ENCODE peak calls at places on chromosomes 3 and 15, in eight cellular contexts. U, H, G, K, F, Q, V and O are unnamed samples.
A peak's percentile ranks its signal among the peaks of the same experiment; 100 is the strongest.

GRCh38 chr3:171556133-171556532 is 95.9 kb upstream of the TNIK start:
- DNase-seq in K (peak; percentile 18), G (no peak), Q (no peak), U (peak; percentile 38), F (no peak), H (no peak), V (no peak), O (no peak)

GRCh38 chr15:72365844-72366243 is 10.0 kb downstream of the HEXA start:
- DNase-seq in H (no peak), G (no peak), U (no peak), V (no peak), Q (no peak), K (no peak), F (no peak), O (no peak)

GRCh38 chr15:66356069-66356358 is 471 bp downstream of the TIPIN start:
- DNase-seq in K (no peak), V (no peak), U (no peak), G (no peak), Q (no peak), H (no peak), F (no peak), O (peak; percentile 10)

GRCh38 chr15:92611995-92612745 is 43.4 kb downstream of the FAM174B start:
- DNase-seq in F (no peak), G (no peak), U (no peak), V (no peak), K (peak; percentile 61), Q (no peak), H (no peak), O (no peak)

GRCh38 chr15:56811586-56811985 is 78.3 kb upstream of the ZNF280D start:
- DNase-seq in U (no peak), F (no peak), V (no peak), G (no peak), H (no peak), Q (no peak), K (no peak), O (no peak)

GRCh38 chr3:45210308-45211038 is 15.6 kb downstream of the TMEM158 start:
- DNase-seq in Q (no peak), H (peak; percentile 93), U (peak; percentile 83), G (peak; percentile 80), K (peak; percentile 75), F (peak; percentile 87), V (peak; percentile 89), O (peak; percentile 71)

GRCh38 chr3:36065321-36065720 is 315.0 kb upstream of the STAC start:
- DNase-seq in H (no peak), U (no peak), V (no peak), Q (no peak), K (no peak), F (no peak), G (peak; percentile 25), O (no peak)

GRCh38 chr3:196694202-196694638 is 17.8 kb downstream of the CEP19 start:
- DNase-seq in F (no peak), U (no peak), G (peak; percentile 5), Q (no peak), H (peak; percentile 54), K (peak; percentile 51), V (no peak), O (no peak)

GRCh38 chr15:64343222-64343621 is 12.8 kb downstream of the CSNK1G1 start:
- DNase-seq in U (no peak), F (no peak), G (peak; percentile 20), H (peak; percentile 70), Q (no peak), K (no peak), V (no peak), O (no peak)

GRCh38 chr3:171320721-171321120 is 139.5 kb downstream of the TNIK start:
- DNase-seq in F (no peak), Q (no peak), K (no peak), H (no peak), G (peak; percentile 36), U (no peak), V (no peak), O (no peak)

GRCh38 chr15:34318277-34319079 is 19.1 kb downstream of the SLC12A6 start:
- DNase-seq in V (peak; percentile 78), K (no peak), U (peak; percentile 62), G (peak; percentile 56), Q (peak; percentile 18), H (peak; percentile 88), F (peak; percentile 60), O (peak; percentile 48)

GRCh38 chr15:27244047-27244446 is 273.1 kb downstream of the GABRG3 start:
- DNase-seq in H (no peak), V (no peak), F (no peak), K (no peak), Q (no peak), G (no peak), U (no peak), O (peak; percentile 42)

GRCh38 chr3:45988804-45989203 is 6.8 kb downstream of the FYCO1 start:
- DNase-seq in U (no peak), V (no peak), F (no peak), H (peak; percentile 96), G (peak; percentile 91), K (no peak), Q (no peak), O (no peak)

GRCh38 chr15:89761009-89761831 is 10.2 kb upstream of the MESP1 start:
- DNase-seq in Q (no peak), H (no peak), F (no peak), G (no peak), K (no peak), U (no peak), V (no peak), O (peak; percentile 98)

GRCh38 chr3:123686254-123686653 is 101.4 kb upstream of the HACD2 start:
- DNase-seq in K (no peak), U (no peak), F (peak; percentile 57), Q (peak; percentile 36), V (no peak), G (no peak), H (no peak), O (no peak)

GRCh38 chr3:31947671-31948091 is 33.4 kb downstream of the OSBPL10 start:
- DNase-seq in Q (no peak), G (no peak), F (no peak), K (no peak), H (no peak), U (no peak), V (peak; percentile 73), O (no peak)

DNA sequence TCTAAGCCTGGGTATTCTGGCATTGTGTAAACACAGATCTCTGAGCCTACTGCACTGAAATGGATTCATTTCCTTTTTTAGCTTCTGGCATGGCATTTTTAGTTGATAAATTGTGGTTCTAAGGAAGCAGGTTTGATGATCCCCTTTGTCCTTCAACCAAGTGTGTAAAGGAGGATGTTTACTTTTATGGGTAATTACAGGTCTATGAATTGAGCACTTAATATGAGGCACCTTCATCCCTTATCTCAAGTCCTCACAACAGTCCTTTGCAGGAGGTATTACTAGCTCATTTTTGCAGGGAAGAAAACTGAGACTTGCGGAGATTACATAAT is 30.8 kb upstream of the ZBTB38 start:
- DNase-seq in G (no peak), V (no peak), H (no peak), Q (no peak), U (no peak), K (no peak), F (no peak), O (no peak)
- H3K9ac ChIP-seq in G (no peak overlapping the region), V (no peak overlapping the region), H (peak overlapping the region; percentile 37), Q (no peak overlapping the region), U (no peak overlapping the region), K (peak overlapping the region; percentile 30), F (no peak overlapping the region), O (no peak overlapping the region)

GRCh38 chr15:80893777-80894176 is 95.8 kb downstream of the MESD start:
- DNase-seq in U (no peak), Q (no peak), K (no peak), G (no peak), F (no peak), V (no peak), H (peak; percentile 79), O (no peak)
- H3K9ac ChIP-seq in U (no peak overlapping the region), Q (no peak overlapping the region), K (no peak overlapping the region), G (no peak overlapping the region), F (no peak overlapping the region), V (no peak overlapping the region), H (no peak overlapping the region), O (no peak overlapping the region)

GRCh38 chr15:100901296-100901695 is 17.9 kb upstream of the LRRK1 start:
- DNase-seq in V (no peak), F (no peak), U (no peak), G (no peak), K (no peak), Q (no peak), H (no peak), O (no peak)
- H3K9ac ChIP-seq in V (no peak overlapping the region), F (no peak overlapping the region), U (no peak overlapping the region), G (no peak overlapping the region), K (no peak overlapping the region), Q (no peak overlapping the region), H (no peak overlapping the region), O (no peak overlapping the region)

DNA sequence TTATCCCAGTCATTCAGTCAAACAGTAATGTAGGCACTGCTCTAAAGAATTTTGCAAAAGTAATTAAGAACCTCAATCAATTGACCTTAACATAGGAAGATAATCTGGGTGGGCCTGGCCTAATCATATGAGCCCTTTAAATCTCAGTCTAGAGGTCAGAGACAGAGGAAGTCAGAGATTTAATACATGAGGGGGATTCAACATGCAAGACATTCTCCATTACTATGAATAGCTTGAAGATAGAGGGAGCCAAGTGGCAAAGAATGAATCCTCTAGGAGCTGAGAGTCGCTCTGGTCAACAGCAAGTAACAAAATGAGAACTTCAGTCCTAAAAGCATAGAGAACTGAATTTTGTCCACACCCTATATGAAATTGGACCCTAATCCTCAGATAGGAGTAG is 39.0 kb upstream of the MBNL1 start:
- DNase-seq in K (no peak), F (peak; percentile 7), G (no peak), U (no peak), Q (no peak), H (no peak), V (peak; percentile 15), O (no peak)
- H3K9ac ChIP-seq in K (no peak overlapping the region), F (no peak overlapping the region), G (no peak overlapping the region), U (no peak overlapping the region), Q (no peak overlapping the region), H (no peak overlapping the region), V (no peak overlapping the region), O (no peak overlapping the region)

GRCh38 chr15:25422021-25422420 is 16.8 kb downstream of the UBE3A start:
- DNase-seq in Q (no peak), U (no peak), V (no peak), G (no peak), K (peak; percentile 11), F (no peak), H (peak; percentile 24), O (no peak)
- H3K9ac ChIP-seq in Q (no peak overlapping the region), U (no peak overlapping the region), V (no peak overlapping the region), G (no peak overlapping the region), K (no peak overlapping the region), F (no peak overlapping the region), H (no peak overlapping the region), O (no peak overlapping the region)

DNA sequence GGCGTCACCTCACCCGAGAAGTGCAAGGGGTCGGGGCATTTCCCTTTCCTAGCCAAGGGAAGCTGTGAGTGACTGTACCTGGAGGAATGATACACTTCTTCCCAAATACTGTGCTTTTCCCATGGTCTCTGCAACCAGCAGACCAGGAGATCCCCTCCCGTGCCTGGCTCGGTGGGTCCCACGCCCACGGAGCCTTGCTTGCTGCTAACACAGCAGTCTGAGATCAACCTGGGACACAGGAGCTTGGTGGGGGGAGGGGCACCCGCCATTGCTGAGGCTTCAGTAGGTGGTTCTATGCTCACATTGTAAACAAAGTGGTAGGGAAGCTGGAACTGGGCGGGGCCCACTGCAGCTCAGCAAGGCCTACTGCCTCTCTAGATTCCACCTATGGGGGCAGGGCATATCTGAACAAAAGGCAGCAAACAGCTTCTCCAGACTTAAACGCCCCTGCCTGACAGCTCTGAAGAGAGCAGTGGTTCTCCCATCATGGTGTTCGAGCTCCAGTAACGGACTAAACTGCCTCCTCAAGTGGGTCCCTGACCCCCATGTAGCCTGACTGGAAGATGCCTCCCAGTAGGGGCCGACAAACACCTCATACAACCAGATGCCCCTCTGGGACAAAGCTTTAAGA is 31.4 kb upstream of the ABHD5 start:
- DNase-seq in F (no peak), K (no peak), Q (no peak), V (peak; percentile 15), U (peak; percentile 59), G (no peak), H (no peak), O (no peak)
- H3K9ac ChIP-seq in F (no peak overlapping the region), K (no peak overlapping the region), Q (peak overlapping the region; percentile 21), V (no peak overlapping the region), U (peak overlapping the region; percentile 55), G (no peak overlapping the region), H (no peak overlapping the region), O (no peak overlapping the region)